ENCODE peak calls at places on chromosome 2, in nine cellular contexts. S is stimulated activated naive B cell treated with anti-CD40 and anti-IgM and Interleukin-4, amounts not matched to agents 10 μg/mL and 1 μg/mL and 100 μg/mL, for 72 hours; D is AG20443; I is neuronal stem cell; L is effector memory CD8-positive, alpha-beta T cell; C is stimulated activated CD4-positive, alpha-beta T cell treated with anti-CD3 and anti-CD28 coated beads, Interleukin-4, amount 100 ng/mL, for 1 hour; W is K562; N is ACHN; P is small intestine. E is an unnamed sample.

GRCh38 chr2:121075006-121075545 is 209.9 kb downstream of the TFCP2L1 start:
- DNase-seq in S (peak), D (peak), I (peak), L (no peak), C (no peak), W (peak), N (peak), P (peak), E (no peak)

GRCh38 chr2:230935132-230935435 is 10.0 kb upstream of the GPR55 start:
- DNase-seq in S (no peak), D (no peak), I (no peak), L (no peak), C (no peak), W (no peak), N (no peak), P (no peak), E (no peak)

GRCh38 chr2:105989070-105989469 is 205.0 kb downstream of the UXS1 start:
- DNase-seq in S (no peak), D (no peak), I (no peak), L (no peak), C (no peak), W (no peak), N (no peak), P (no peak), E (no peak)

GRCh38 chr2:142914507-142915313 is 37.2 kb downstream of the KYNU start:
- DNase-seq in S (peak), D (no peak), I (no peak), L (no peak), C (no peak), W (no peak), N (no peak), P (no peak), E (peak)

GRCh38 chr2:172698041-172698863 is 37.4 kb upstream of the RAPGEF4 start:
- DNase-seq in S (no peak), D (peak), I (no peak), L (no peak), C (no peak), W (peak), N (peak), P (peak), E (peak)

GRCh38 chr2:10407841-10408648 is 40.1 kb downstream of the ODC1 start:
- DNase-seq in S (peak), D (peak), I (no peak), L (peak), C (peak), W (peak), N (peak), P (peak), E (peak)

GRCh38 chr2:101581675-101582299 is 106.9 kb upstream of the RFX8 start:
- DNase-seq in S (no peak), D (no peak), I (no peak), L (no peak), C (no peak), W (no peak), N (no peak), P (no peak), E (no peak)

GRCh38 chr2:172836386-172837200 is 100.9 kb downstream of the RAPGEF4 start:
- DNase-seq in S (no peak), D (peak), I (no peak), L (no peak), C (no peak), W (no peak), N (peak), P (peak), E (no peak)

GRCh38 chr2:71190959-71191943 is 35.7 kb downstream of the PAIP2B start:
- DNase-seq in S (no peak), D (peak), I (no peak), L (no peak), C (no peak), W (peak), N (peak), P (no peak), E (no peak)

GRCh38 chr2:176638167-176639015 is 369.1 kb downstream of the MTX2 start:
- DNase-seq in S (peak), D (peak), I (peak), L (peak), C (peak), W (peak), N (peak), P (peak), E (peak)

GRCh38 chr2:69554981-69555380 is 88.6 kb downstream of the AAK1 start:
- DNase-seq in S (no peak), D (no peak), I (no peak), L (no peak), C (no peak), W (no peak), N (no peak), P (no peak), E (peak)

GRCh38 chr2:176781570-176782217 is 430.9 kb upstream of the HNRNPA3 start:
- DNase-seq in S (no peak), D (no peak), I (no peak), L (no peak), C (no peak), W (no peak), N (no peak), P (peak), E (no peak)

GRCh38 chr2:85549826-85550225 is 10.9 kb downstream of the MAT2A start:
- DNase-seq in S (no peak), D (peak), I (no peak), L (no peak), C (no peak), W (no peak), N (no peak), P (no peak), E (no peak)

GRCh38 chr2:152657042-152657441 is 60.2 kb downstream of the PRPF40A start:
- DNase-seq in S (no peak), D (no peak), I (no peak), L (no peak), C (no peak), W (no peak), N (no peak), P (no peak), E (peak)

GRCh38 chr2:237541242-237541641 is 25.1 kb upstream of the PRLH start:
- DNase-seq in S (no peak), D (no peak), I (peak), L (no peak), C (no peak), W (no peak), N (no peak), P (peak), E (no peak)

GRCh38 chr2:216499641-216500218 is 1.1 kb downstream of the RPL37A start:
- DNase-seq in S (no peak), D (no peak), I (no peak), L (no peak), C (no peak), W (no peak), N (no peak), P (no peak), E (no peak)

GRCh38 chr2:18637196-18637595 is 47.8 kb upstream of the NT5C1B start:
- DNase-seq in S (no peak), D (no peak), I (no peak), L (no peak), C (no peak), W (no peak), N (no peak), P (no peak), E (no peak)

GRCh38 chr2:9474361-9475117 is at the start of gene IAH1:
- DNase-seq in S (peak), D (peak), I (no peak), L (peak), C (peak), W (no peak), N (peak), P (peak), E (peak)

GRCh38 chr2:230877737-230878598 is 13.2 kb downstream of the ITM2C start:
- DNase-seq in S (peak), D (no peak), I (no peak), L (peak), C (no peak), W (no peak), N (no peak), P (peak), E (no peak)

GRCh38 chr2:176554107-176555048 is 285.1 kb downstream of the MTX2 start:
- DNase-seq in S (peak), D (peak), I (peak), L (peak), C (peak), W (peak), N (peak), P (peak), E (peak)

GRCh38 chr2:46460241-46460921 is 19.0 kb upstream of the TMEM247 start:
- DNase-seq in S (no peak), D (no peak), I (no peak), L (no peak), C (no peak), W (peak), N (no peak), P (no peak), E (no peak)

GRCh38 chr2:232008907-232009638 is 47.6 kb downstream of the DIS3L2 start:
- DNase-seq in S (no peak), D (no peak), I (no peak), L (no peak), C (no peak), W (no peak), N (no peak), P (no peak), E (no peak)

GRCh38 chr2:15594291-15595256 is 2.9 kb downstream of the DDX1 start:
- DNase-seq in S (no peak), D (no peak), I (no peak), L (no peak), C (no peak), W (no peak), N (no peak), P (no peak), E (no peak)

GRCh38 chr2:133821107-133821760 is 253.0 kb upstream of the NCKAP5 start:
- DNase-seq in S (no peak), D (peak), I (no peak), L (no peak), C (no peak), W (no peak), N (peak), P (no peak), E (no peak)

E was measured in GM10248.